ENCODE peak calls at places on chromosomes 16 and 17, in nine cellular contexts. S is GM23248, C is heart right ventricle, V is right lobe of liver, H is testis, F is pancreas, G is osteoblast, Y is HL-60, U is psoas muscle. I is an unnamed sample. For H3K27me3, the result is how much of the 10 kb centered on the place peaks cover.

GRCh38 chr17:47879028-47879585 is 16.9 kb upstream of the SP2 start:
- DNase-seq in S (peak), C (no peak), V (no peak), H (no peak), F (no peak), G (peak), Y (no peak), U (no peak), I (no peak)

GRCh38 chr16:48918520-48919258 is 308.7 kb upstream of the N4BP1 start:
- DNase-seq in S (no peak), C (no peak), V (no peak), H (no peak), F (no peak), G (no peak), Y (no peak), U (no peak), I (no peak)

GRCh38 chr17:65925606-65926307 is 266.2 kb downstream of the CEP112 start:
- DNase-seq in S (peak), C (no peak), V (no peak), H (no peak), F (no peak), G (peak), Y (no peak), U (no peak), I (no peak)

GRCh38 chr17:36602030-36602737 is 801 bp downstream of the MRM1 start:
- DNase-seq in S (peak), C (no peak), V (no peak), H (no peak), F (peak), G (no peak), Y (peak), U (peak), I (no peak)

GRCh38 chr17:17824780-17825614 is 11.8 kb downstream of the SREBF1 start:
- DNase-seq in S (peak), C (no peak), V (no peak), H (peak), F (no peak), G (peak), Y (no peak), U (no peak), I (no peak)

GRCh38 chr17:57870283-57870635 is 20.4 kb upstream of the MRPS23 start:
- DNase-seq in S (peak), C (no peak), V (no peak), H (no peak), F (no peak), G (peak), Y (no peak), U (no peak), I (no peak)

GRCh38 chr17:65482201-65482600 is 79.2 kb downstream of the AXIN2 start:
- DNase-seq in S (no peak), C (no peak), V (no peak), H (no peak), F (peak), G (no peak), Y (no peak), U (no peak), I (no peak)

GRCh38 chr17:79070266-79070880 is 4.3 kb upstream of the ENGASE start:
- DNase-seq in S (no peak), C (no peak), V (no peak), H (no peak), F (no peak), G (peak), Y (no peak), U (no peak), I (no peak)

GRCh38 chr17:82399601-82400101 is 18.5 kb upstream of the HEXD start:
- DNase-seq in S (no peak), C (no peak), V (no peak), H (no peak), F (no peak), G (peak), Y (peak), U (no peak), I (peak)

GRCh38 chr17:48012151-48012520 is 25.5 kb downstream of the COPZ2 start:
- DNase-seq in S (peak), C (peak), V (no peak), H (peak), F (peak), G (peak), Y (peak), U (peak), I (peak)

GRCh38 chr17:33572615-33573014 is 279.5 kb upstream of the ASIC2 start:
- DNase-seq in S (peak), C (no peak), V (no peak), H (no peak), F (no peak), G (no peak), Y (no peak), U (no peak), I (no peak)

GRCh38 chr16:27722892-27723450 is 173.0 kb downstream of the KATNIP start:
- DNase-seq in S (no peak), C (no peak), V (no peak), H (no peak), F (no peak), G (no peak), Y (no peak), U (no peak), I (no peak)

GRCh38 chr17:70288540-70289290 is 119.4 kb downstream of the KCNJ2 start:
- DNase-seq in S (no peak), C (no peak), V (no peak), H (no peak), F (no peak), G (no peak), Y (peak), U (no peak), I (no peak)

GRCh38 chr17:57406131-57406980 is 150.0 kb downstream of the MSI2 start:
- DNase-seq in S (peak), C (no peak), V (no peak), H (peak), F (no peak), G (no peak), Y (no peak), U (no peak), I (no peak)

GRCh38 chr17:35132099-35132498 is 10.0 kb downstream of the NLE1 start:
- DNase-seq in S (no peak), C (no peak), V (no peak), H (no peak), F (no peak), G (peak), Y (no peak), U (no peak), I (no peak)
- H3K27me3 ChIP-seq in S (under half), C (under half), V (under half), H (under half), F (under half), G (under half), Y (under half), U (under half), I (under half)

DNA sequence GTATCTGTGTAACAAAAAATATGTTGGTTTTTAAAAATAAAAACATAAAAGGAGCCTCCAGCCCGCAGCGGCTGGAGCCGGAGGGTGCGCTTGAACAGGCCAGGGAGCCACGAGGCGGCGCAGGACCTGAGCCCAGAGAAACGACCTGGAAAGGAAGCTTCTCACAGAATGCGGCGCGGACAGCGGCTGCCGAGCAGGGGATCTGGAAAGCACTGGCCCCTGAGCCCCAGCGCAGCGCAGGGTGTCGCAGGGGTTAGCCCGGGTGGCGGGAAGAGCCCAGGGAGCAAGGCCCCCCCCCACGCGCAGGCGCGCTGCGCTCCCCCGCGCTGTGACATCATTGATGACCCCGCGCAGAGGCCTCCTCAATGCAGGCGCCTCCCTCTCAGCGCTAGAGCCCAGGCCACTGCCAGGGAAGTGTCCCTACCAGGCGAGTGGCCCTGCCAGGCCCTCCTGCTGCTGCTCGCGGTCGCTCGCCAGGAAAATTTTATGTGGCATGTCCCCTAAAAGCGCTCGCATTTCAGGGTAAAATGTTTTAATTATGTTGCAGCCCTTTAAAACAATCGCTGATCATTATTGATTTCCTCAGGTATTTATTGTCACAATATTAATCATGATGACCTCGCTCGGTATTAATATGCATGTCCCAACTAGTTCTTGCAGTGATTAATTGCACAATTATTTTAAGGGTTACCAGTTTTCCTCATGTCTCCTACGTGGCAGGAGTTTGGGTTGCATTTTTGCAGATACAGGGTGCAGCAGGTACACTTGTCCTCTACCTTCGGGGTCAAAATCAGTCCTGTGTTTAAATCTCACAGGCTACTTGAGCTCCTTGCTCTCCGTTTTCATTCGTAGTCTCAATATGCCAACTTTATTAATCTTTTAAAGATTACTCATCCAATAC is 134.2 kb downstream of the USP22 start:
- DNase-seq in S (peak), C (peak), V (peak), H (peak), F (peak), G (peak), Y (peak), U (peak), I (peak)
- H3K27me3 ChIP-seq in S (under half), C (under half), V (under half), H (under half), F (under half), G (under half), Y (under half), U (under half), I (under half)

GRCh38 chr17:73769480-73769879 is 125.2 kb upstream of the SDK2 start:
- DNase-seq in S (peak), C (no peak), V (no peak), H (no peak), F (no peak), G (no peak), Y (no peak), U (no peak), I (no peak)
- H3K27me3 ChIP-seq in S (under half), C (under half), V (under half), H (under half), F (under half), G (under half), Y (under half), U (under half), I (under half)

DNA sequence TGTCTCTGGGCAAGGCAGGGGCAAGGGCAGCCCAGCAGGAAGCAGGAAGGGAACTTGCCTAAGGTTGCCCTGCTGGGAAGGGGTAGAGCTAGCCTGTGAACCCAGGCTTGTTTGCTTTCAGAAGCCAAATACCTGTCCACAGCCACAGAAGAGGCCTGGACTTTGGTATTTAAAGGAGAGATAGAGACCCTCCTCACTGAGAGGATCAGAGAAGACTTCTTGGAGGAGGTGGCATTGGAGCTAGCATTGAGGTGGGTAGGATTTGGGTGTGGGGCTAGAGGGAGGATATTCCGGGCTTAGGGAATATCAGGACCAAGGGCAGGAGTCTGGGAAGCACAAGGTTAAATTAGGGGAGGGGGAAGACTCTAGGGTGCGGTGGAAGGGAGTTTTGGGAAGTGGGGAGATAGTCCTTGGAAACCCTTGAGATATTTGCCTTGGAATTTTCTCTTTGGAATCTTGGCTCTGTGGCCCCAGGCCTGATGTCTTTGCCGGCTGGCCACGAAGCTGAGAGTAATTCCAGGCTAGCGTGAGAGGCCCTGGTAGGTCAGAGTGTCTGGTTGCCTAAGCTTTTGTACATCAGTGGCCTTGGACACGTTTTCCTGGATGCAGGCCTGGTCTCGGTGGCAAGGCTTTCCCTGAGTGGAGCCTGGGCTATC is 13.1 kb upstream of the ETV4 start:
- DNase-seq in S (peak), C (no peak), V (no peak), H (no peak), F (no peak), G (no peak), Y (no peak), U (peak), I (no peak)
- H3K27me3 ChIP-seq in S (under half), C (under half), V (under half), H (under half), F (under half), G (under half), Y (under half), U (under half), I (under half)

GRCh38 chr17:14310101-14310500 is 9.2 kb downstream of the HS3ST3B1 start:
- DNase-seq in S (no peak), C (no peak), V (no peak), H (no peak), F (no peak), G (no peak), Y (no peak), U (no peak), I (no peak)
- H3K27me3 ChIP-seq in S (under half), C (under half), V (under half), H (under half), F (under half), G (under half), Y (under half), U (under half), I (under half)

I was measured in BE2C.